ENCODE peak calls at places on chromosomes 3 and 15, in eight cellular contexts. N is right atrium auricular region, Q is aorta, X is cardiac muscle cell, O is fibroblast of lung, C is BE2C, A is mammary epithelial cell, H is SJSA1. R is an unnamed sample. For H3K4me1 and H3K9me3, the result is how much of the 10 kb centered on the place peaks cover.

GRCh38 chr15:84991313-84991712 is 9.7 kb downstream of the PDE8A start:
- DNase-seq in A (no peak), N (no peak), C (no peak), H (no peak), Q (no peak), O (no peak), X (no peak), R (no peak)

GRCh38 chr3:102896851-102897621 is 462.2 kb downstream of the ZPLD1 start:
- DNase-seq in Q (no peak), O (peak), H (no peak), X (no peak), A (no peak), N (no peak), C (no peak), R (no peak)

GRCh38 chr15:64782751-64783150 is 7.4 kb upstream of the RBPMS2 start:
- DNase-seq in A (no peak), X (no peak), C (no peak), N (no peak), Q (no peak), H (no peak), O (no peak), R (no peak)

GRCh38 chr3:149969110-149969944 is 1.4 kb downstream of the PFN2 start:
- DNase-seq in Q (peak), A (peak), C (peak), N (peak), H (peak), O (peak), X (peak), R (no peak)

GRCh38 chr15:51025454-51025846 is 69.3 kb downstream of the TNFAIP8L3 start:
- DNase-seq in C (no peak), A (no peak), H (no peak), Q (no peak), X (no peak), O (no peak), N (no peak), R (no peak)

GRCh38 chr3:64802460-64802859 is 114.7 kb upstream of the ADAMTS9 start:
- DNase-seq in Q (no peak), N (no peak), A (no peak), O (no peak), C (no peak), X (no peak), H (peak), R (no peak)

GRCh38 chr3:30908466-30909037 is 14.1 kb upstream of the GADL1 start:
- DNase-seq in A (no peak), Q (no peak), O (no peak), N (no peak), H (no peak), X (no peak), C (no peak), R (no peak)

GRCh38 chr3:141835557-141836224 is 40.8 kb upstream of the ATP1B3 start:
- DNase-seq in H (peak), X (no peak), A (no peak), N (no peak), O (no peak), C (no peak), Q (no peak), R (no peak)

GRCh38 chr15:101646652-101647051 is 5.5 kb downstream of the TM2D3 start:
- DNase-seq in O (no peak), N (no peak), A (no peak), H (no peak), X (no peak), Q (no peak), C (no peak), R (no peak)

GRCh38 chr3:113532698-113533533 is 561 bp downstream of the SIDT1 start:
- DNase-seq in O (peak), N (no peak), C (peak), X (peak), A (no peak), H (no peak), Q (peak), R (no peak)

GRCh38 chr3:119792270-119792669 is 10.4 kb downstream of the NR1I2 start:
- DNase-seq in X (no peak), Q (no peak), C (no peak), N (no peak), A (no peak), O (no peak), H (no peak), R (no peak)

GRCh38 chr3:7382293-7383033 is 521.5 kb downstream of the GRM7 start:
- DNase-seq in O (peak), C (no peak), Q (no peak), H (peak), N (no peak), X (no peak), A (peak), R (no peak)

GRCh38 chr3:123476967-123477750 is 28.3 kb upstream of the ADCY5 start:
- DNase-seq in X (no peak), O (no peak), Q (no peak), N (no peak), A (no peak), C (no peak), H (no peak), R (no peak)

GRCh38 chr3:156689589-156689988 is 15.2 kb downstream of the TIPARP start:
- DNase-seq in N (no peak), X (no peak), A (no peak), C (no peak), Q (no peak), H (no peak), O (no peak), R (no peak)
- H3K4me1 ChIP-seq in N (half or more), X (half or more), A (half or more), C (under half), Q (under half), H (half or more), O (under half), R (half or more)

GRCh38 chr3:13902648-13903238 is 22.9 kb upstream of the WNT7A start:
- DNase-seq in X (no peak), Q (no peak), H (no peak), C (no peak), N (no peak), O (no peak), A (no peak), R (no peak)

GRCh38 chr3:13896473-13897154 is 16.7 kb upstream of the WNT7A start:
- DNase-seq in H (peak), N (no peak), C (peak), A (peak), X (peak), Q (no peak), O (peak), R (peak)

DNA sequence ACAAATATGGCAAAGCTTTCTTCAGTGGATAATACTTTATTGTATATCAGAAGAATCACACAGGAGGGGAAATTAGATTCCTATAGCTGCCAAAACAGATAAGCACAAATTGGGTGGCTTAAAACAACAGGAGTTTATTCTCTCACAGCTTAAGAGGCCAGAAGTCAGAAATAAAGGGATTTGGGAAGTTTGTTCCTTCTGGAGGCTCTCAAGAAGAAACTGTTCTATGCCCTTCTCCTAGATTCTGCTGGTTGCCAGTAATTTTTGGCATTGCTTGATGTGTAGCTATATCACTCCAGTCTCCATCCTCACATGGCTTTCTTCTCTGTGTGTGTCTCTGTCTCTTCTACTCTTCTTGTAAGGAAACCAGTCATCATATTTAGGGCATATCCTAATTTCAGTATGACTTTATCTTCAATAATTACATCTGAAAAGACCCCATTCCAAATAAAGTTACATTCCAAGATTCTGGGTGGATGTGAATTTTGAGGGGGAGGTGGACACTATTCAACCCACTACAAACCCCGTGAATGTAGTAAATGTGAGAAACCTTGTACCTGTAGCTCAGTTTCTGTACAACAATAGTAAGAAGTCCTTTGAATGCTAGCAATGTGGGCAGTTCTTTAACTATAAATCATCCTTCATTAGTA is 22.2 kb upstream of the WNT7A start:
- DNase-seq in X (no peak), O (no peak), C (no peak), Q (no peak), N (no peak), H (no peak), A (no peak), R (no peak)
- H3K9me3 ChIP-seq in X (under half), O (under half), C (under half), Q (under half), N (under half), H (under half), A (under half), R (under half)

GRCh38 chr3:139646505-139646904 is 31.3 kb downstream of the NMNAT3 start:
- DNase-seq in X (no peak), H (no peak), N (no peak), Q (no peak), C (no peak), A (no peak), O (no peak), R (no peak)
- H3K4me1 ChIP-seq in X (under half), H (under half), N (under half), Q (under half), C (under half), A (under half), O (under half), R (under half)

GRCh38 chr3:14033023-14033422 is 91.6 kb downstream of the CHCHD4 start:
- DNase-seq in O (no peak), H (no peak), Q (no peak), C (no peak), X (no peak), A (no peak), N (no peak), R (no peak)

GRCh38 chr3:14037211-14037610 is 87.5 kb downstream of the CHCHD4 start:
- DNase-seq in A (no peak), X (no peak), C (no peak), Q (no peak), N (no peak), O (no peak), H (no peak), R (no peak)

GRCh38 chr3:14031271-14031670 is 93.4 kb downstream of the CHCHD4 start:
- DNase-seq in Q (no peak), X (no peak), O (no peak), N (no peak), H (no peak), C (no peak), A (peak), R (no peak)
- H3K9me3 ChIP-seq in Q (under half), X (under half), O (under half), N (under half), H (under half), C (under half), A (under half), R (under half)

GRCh38 chr15:39134282-39134681 is 446.6 kb upstream of the THBS1 start:
- DNase-seq in N (no peak), Q (no peak), C (no peak), A (no peak), H (no peak), X (no peak), O (no peak), R (no peak)
- H3K4me1 ChIP-seq in N (under half), Q (under half), C (under half), A (under half), H (half or more), X (under half), O (under half), R (under half)

DNA sequence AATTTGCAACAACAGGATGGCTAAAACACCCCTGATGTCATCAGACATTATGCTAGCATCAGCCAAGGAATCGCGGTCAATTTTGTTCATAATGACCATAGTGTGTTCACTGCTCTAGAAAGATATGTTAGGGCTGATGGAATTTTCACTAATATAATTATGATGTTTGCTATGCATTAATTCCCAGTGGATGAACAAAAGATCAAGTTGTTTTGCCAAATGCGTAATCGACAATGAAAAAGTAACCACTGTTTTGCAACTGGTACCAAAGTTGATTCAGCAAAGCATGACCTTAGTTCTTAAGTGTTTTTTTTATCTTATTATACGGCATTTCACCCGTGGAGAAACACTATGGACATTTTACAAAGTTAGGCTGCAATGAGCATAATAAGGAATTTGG is 765.3 kb upstream of the NR2F2 start:
- DNase-seq in N (no peak), Q (no peak), X (no peak), O (no peak), A (no peak), C (no peak), H (no peak), R (no peak)
- H3K9me3 ChIP-seq in N (under half), Q (under half), X (under half), O (under half), A (under half), C (under half), H (under half), R (under half)

GRCh38 chr3:37248179-37248578 is 73.8 kb upstream of the LRRFIP2 start:
- DNase-seq in N (no peak), Q (no peak), X (no peak), A (no peak), C (no peak), H (no peak), O (no peak), R (no peak)
- H3K4me1 ChIP-seq in N (half or more), Q (under half), X (under half), A (under half), C (under half), H (under half), O (under half), R (half or more)

DNA sequence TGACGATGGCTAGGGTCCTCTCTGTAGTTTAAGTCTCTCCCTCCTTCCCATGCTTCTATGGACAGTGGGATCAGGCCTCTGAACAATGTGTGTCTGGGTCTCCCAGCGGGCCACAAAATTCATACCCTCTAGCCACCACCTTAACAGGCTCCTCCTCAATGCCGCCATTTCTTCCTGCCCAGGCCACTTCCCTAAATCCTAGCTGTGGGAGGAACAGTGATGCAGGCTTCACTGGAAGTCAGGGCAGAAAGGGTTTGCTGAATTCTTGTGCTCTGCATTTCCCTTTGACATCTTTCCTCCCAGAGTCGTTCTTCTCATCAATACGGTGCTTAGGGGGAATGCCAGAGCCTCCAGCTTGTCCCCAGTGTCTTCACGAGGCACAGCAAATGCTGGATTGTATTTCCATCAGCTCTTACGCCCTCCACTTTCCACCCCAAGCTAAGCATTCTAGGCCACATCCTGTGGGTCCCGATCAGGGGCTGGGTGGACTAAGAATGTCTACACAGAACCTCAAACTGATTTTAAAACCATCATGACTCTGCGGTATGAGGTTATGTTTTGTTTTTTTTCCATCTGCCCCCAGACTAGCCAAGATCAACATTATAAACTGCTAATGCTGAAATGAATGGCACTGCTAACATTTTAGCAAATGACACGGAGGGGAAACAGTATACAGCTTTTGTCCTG is 11.9 kb upstream of the LDHAL6B start:
- DNase-seq in H (no peak), C (no peak), Q (no peak), X (no peak), O (peak), A (no peak), N (no peak), R (no peak)
- H3K9me3 ChIP-seq in H (under half), C (under half), Q (under half), X (under half), O (under half), A (under half), N (under half), R (under half)

R was measured in CD4-positive, alpha-beta memory T cell.